ENCODE peak calls at places on chromosomes 4 and X, in seven cellular contexts. One of them, this sample, is unnamed.

GRCh38 chr4:123618606-123619005 is 222.0 kb downstream of the SPRY1 start:
- DNase-seq in GM12878: no peak
- DNase-seq in SK-N-SH: no peak
- DNase-seq in H1: no peak
- DNase-seq in HCT116: no peak
- DNase-seq in HepG2: no peak
- DNase-seq in K562: no peak
- DNase-seq in this sample: no peak

GRCh38 chr4:87425711-87426110 is 3.3 kb downstream of the NUDT9 start:
- DNase-seq in H1: no peak
- DNase-seq in GM12878: no peak
- DNase-seq in HepG2: no peak
- DNase-seq in SK-N-SH: no peak
- DNase-seq in HCT116: no peak
- DNase-seq in K562: no peak
- DNase-seq in this sample: no peak

GRCh38 chr4:138910914-138911336 is 104.7 kb upstream of the NOCT start:
- DNase-seq in GM12878: no peak
- DNase-seq in HCT116: no peak
- DNase-seq in H1: no peak
- DNase-seq in HepG2: peak; percentile 55
- DNase-seq in SK-N-SH: peak; percentile 75
- DNase-seq in K562: peak; percentile 50
- DNase-seq in this sample: peak; percentile 99

GRCh38 chrX:39499996-39500395 is 597.8 kb downstream of the BCOR start:
- DNase-seq in HepG2: no peak
- DNase-seq in SK-N-SH: no peak
- DNase-seq in K562: no peak
- DNase-seq in HCT116: no peak
- DNase-seq in GM12878: no peak
- DNase-seq in H1: no peak
- DNase-seq in this sample: no peak

GRCh38 chr4:51885371-51885770 is 42.4 kb downstream of the DCUN1D4 start:
- DNase-seq in SK-N-SH: peak; percentile 21
- DNase-seq in K562: peak; percentile 22
- DNase-seq in GM12878: no peak
- DNase-seq in H1: no peak
- DNase-seq in HepG2: peak; percentile 44
- DNase-seq in HCT116: peak; percentile 13
- DNase-seq in this sample: peak; percentile 9

GRCh38 chrX:21479695-21480280 is 105.6 kb downstream of the CNKSR2 start:
- DNase-seq in SK-N-SH: peak; percentile 33
- DNase-seq in K562: no peak
- DNase-seq in GM12878: no peak
- DNase-seq in H1: no peak
- DNase-seq in HCT116: no peak
- DNase-seq in HepG2: peak; percentile 48
- DNase-seq in this sample: peak; percentile 69

GRCh38 chr4:53136954-53137353 is 228.9 kb downstream of the SCFD2 start:
- DNase-seq in H1: no peak
- DNase-seq in K562: no peak
- DNase-seq in HCT116: no peak
- DNase-seq in SK-N-SH: no peak
- DNase-seq in HepG2: no peak
- DNase-seq in GM12878: no peak
- DNase-seq in this sample: no peak

GRCh38 chrX:19875051-19875432 is 12.4 kb downstream of the SH3KBP1 start:
- DNase-seq in H1: no peak
- DNase-seq in HCT116: peak; percentile 57
- DNase-seq in GM12878: no peak
- DNase-seq in SK-N-SH: no peak
- DNase-seq in HepG2: no peak
- DNase-seq in K562: no peak
- DNase-seq in this sample: no peak

DNA sequence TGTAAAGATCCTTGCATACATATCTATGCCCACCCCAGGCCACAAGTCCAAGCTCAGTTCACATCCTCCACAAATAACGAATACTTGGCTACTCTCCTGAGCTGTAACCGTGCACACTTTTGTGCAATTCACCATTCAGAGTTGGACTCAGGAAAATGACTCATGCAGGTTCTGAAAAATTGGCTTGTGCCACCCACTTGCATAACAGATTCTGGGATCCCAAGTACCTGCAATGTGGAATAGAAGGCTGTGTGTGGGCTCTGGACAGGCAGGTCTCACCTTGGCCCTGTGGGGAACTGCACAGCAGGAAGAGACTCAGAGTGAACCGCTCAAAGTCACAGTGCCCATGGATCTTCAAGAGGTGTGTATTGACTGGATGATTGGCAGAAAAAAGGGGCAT is 502.7 kb downstream of the PACRGL start:
- DNase-seq in HepG2: no peak
- DNase-seq in GM12878: no peak
- DNase-seq in HCT116: no peak
- DNase-seq in SK-N-SH: no peak
- DNase-seq in H1: no peak
- DNase-seq in K562: no peak
- DNase-seq in this sample: no peak
- TF ChIP-seq JUND in HepG2: no peak
- TF ChIP-seq JUND in GM12878: no peak
- TF ChIP-seq JUND in HCT116: no peak
- TF ChIP-seq JUND in SK-N-SH: no peak
- TF ChIP-seq JUND in H1: no peak
- TF ChIP-seq JUND in K562: no peak
- TF ChIP-seq JUND in this sample: no peak

GRCh38 chr4:80333121-80333520 is 2.4 kb upstream of the CFAP299 start:
- DNase-seq in SK-N-SH: no peak
- DNase-seq in HCT116: no peak
- DNase-seq in H1: no peak
- DNase-seq in HepG2: no peak
- DNase-seq in GM12878: no peak
- DNase-seq in K562: no peak
- DNase-seq in this sample: no peak
- TF ChIP-seq JUND in SK-N-SH: no peak
- TF ChIP-seq JUND in HCT116: no peak
- TF ChIP-seq JUND in H1: no peak
- TF ChIP-seq JUND in HepG2: no peak
- TF ChIP-seq JUND in GM12878: no peak
- TF ChIP-seq JUND in K562: no peak
- TF ChIP-seq JUND in this sample: no peak

GRCh38 chr4:108963910-108964309 is 201.1 kb upstream of the ETNPPL start:
- DNase-seq in H1: no peak
- DNase-seq in K562: no peak
- DNase-seq in SK-N-SH: no peak
- DNase-seq in GM12878: no peak
- DNase-seq in HCT116: no peak
- DNase-seq in HepG2: no peak
- DNase-seq in this sample: no peak

GRCh38 chr4:108971473-108971872 is 208.6 kb upstream of the ETNPPL start:
- DNase-seq in H1: no peak
- DNase-seq in K562: no peak
- DNase-seq in SK-N-SH: no peak
- DNase-seq in HepG2: no peak
- DNase-seq in HCT116: no peak
- DNase-seq in GM12878: no peak
- DNase-seq in this sample: no peak

GRCh38 chr4:108965031-108965430 is 202.2 kb upstream of the ETNPPL start:
- DNase-seq in SK-N-SH: no peak
- DNase-seq in H1: no peak
- DNase-seq in GM12878: no peak
- DNase-seq in HCT116: no peak
- DNase-seq in HepG2: no peak
- DNase-seq in K562: no peak
- DNase-seq in this sample: no peak

DNA sequence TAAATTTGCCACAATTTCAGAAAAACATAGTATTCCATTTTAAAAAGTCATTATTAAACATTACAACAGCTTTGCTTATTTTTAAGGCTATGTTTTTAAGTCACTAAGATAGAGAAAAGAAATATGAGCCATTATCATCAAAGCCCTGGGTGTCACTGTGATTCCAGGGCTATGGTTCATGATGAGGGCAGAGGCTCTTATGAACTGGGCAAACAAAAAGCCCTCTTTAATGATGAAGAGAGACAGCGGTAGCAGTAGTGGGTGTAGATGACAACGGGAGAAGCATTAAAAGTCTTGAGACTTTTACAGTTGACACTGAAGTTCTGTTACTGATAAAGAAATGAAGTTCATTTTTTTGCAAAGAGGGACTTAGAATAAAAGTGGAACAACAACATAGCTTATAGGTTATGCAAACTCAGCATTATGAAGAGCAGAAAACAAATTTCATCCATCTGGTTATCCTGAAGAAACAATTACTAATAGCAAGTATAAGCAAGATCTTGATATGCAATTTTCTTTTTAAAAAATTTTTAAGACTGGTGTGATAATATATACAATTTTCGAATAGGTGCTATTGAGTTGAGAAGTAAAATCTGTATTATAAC is 202.7 kb upstream of the ETNPPL start:
- DNase-seq in HCT116: no peak
- DNase-seq in K562: no peak
- DNase-seq in H1: no peak
- DNase-seq in GM12878: no peak
- DNase-seq in SK-N-SH: no peak
- DNase-seq in HepG2: no peak
- DNase-seq in this sample: no peak
- TF ChIP-seq JUND in HCT116: no peak
- TF ChIP-seq JUND in K562: no peak
- TF ChIP-seq JUND in H1: no peak
- TF ChIP-seq JUND in GM12878: no peak
- TF ChIP-seq JUND in SK-N-SH: no peak
- TF ChIP-seq JUND in HepG2: no peak
- TF ChIP-seq JUND in this sample: no peak

DNA sequence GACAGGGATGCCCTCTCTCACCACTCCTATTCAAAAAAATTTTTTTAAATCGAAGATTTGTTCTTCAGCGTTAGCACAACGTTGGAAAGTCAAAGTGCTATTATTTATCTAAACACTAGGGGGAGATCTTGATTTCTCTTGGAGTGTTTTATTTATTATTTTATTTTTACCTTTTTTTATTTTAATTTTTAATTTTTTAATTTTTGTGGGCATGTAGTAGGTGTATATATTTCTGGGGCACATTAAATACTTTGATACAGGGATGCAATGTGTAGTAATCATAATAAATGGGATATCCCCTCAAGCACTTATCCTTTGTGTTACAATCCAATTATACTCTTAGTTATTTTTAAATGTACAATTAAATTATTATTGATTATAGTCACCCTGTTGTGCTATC is 37.4 kb upstream of the SLC10A4 start:
- DNase-seq in K562: no peak
- DNase-seq in H1: no peak
- DNase-seq in SK-N-SH: no peak
- DNase-seq in HCT116: no peak
- DNase-seq in HepG2: no peak
- DNase-seq in GM12878: no peak
- DNase-seq in this sample: peak; percentile 5
- TF ChIP-seq JUND in K562: no peak
- TF ChIP-seq JUND in H1: no peak
- TF ChIP-seq JUND in SK-N-SH: no peak
- TF ChIP-seq JUND in HCT116: no peak
- TF ChIP-seq JUND in HepG2: no peak
- TF ChIP-seq JUND in GM12878: no peak
- TF ChIP-seq JUND in this sample: no peak

DNA sequence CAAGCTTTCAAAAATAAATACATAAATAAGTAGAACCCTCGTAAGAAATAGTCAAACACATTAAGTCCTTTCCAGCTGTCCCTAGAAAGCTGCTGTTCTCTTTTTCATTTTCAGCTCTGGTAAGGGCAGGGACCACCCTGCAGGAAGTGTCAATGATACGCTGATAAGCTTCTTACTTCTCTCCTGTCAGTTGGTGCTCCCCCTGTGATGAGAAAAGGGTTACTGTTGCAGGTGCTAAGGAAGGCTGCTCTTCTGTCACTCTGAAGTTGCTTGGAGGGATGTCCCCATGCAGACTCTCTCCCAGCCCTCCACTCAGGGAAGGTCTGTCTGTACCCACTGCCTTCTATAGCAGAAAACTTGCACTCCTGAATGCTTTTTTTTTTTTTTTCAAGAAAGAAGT is 1.4 kb downstream of the CXCL3 start:
- DNase-seq in SK-N-SH: no peak
- DNase-seq in HepG2: no peak
- DNase-seq in K562: peak; percentile 28
- DNase-seq in GM12878: no peak
- DNase-seq in H1: no peak
- DNase-seq in HCT116: no peak
- DNase-seq in this sample: no peak
- TF ChIP-seq JUND in SK-N-SH: no peak
- TF ChIP-seq JUND in HepG2: no peak
- TF ChIP-seq JUND in K562: no peak
- TF ChIP-seq JUND in GM12878: no peak
- TF ChIP-seq JUND in H1: no peak
- TF ChIP-seq JUND in HCT116: no peak
- TF ChIP-seq JUND in this sample: no peak

DNA sequence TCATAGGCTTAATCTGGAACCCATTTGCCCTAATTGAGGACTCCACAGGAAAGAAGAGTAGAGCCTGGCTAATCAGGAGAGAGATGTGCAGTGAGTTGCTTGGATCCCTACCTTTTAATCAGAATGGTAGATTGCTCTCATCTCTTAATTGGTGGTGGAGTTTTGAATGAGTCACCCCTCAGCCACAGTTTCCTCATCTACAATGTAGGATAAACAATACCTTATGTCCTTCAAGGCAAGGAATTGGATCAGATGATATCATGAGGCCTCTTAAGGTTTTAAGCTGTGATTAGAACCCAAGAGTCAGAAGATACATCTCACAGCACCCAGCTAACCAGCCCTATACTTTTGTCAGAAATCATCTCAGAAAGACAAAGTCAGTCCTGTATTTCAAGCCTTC is 39.1 kb downstream of the PDGFRA start:
- DNase-seq in GM12878: no peak
- DNase-seq in HCT116: no peak
- DNase-seq in H1: no peak
- DNase-seq in HepG2: no peak
- DNase-seq in K562: no peak
- DNase-seq in SK-N-SH: no peak
- DNase-seq in this sample: no peak
- TF ChIP-seq JUND in GM12878: no peak
- TF ChIP-seq JUND in HCT116: no peak
- TF ChIP-seq JUND in H1: no peak
- TF ChIP-seq JUND in HepG2: no peak
- TF ChIP-seq JUND in K562: no peak
- TF ChIP-seq JUND in SK-N-SH: no peak
- TF ChIP-seq JUND in this sample: no peak